ENCODE peak calls at places on chromosome 17, in six cellular contexts. One of them, this sample, is unnamed.

GRCh38 chr17:50944902-50945720 is 79.0 kb upstream of the TOB1 start:
- DNase-seq in MM.1S: no peak
- DNase-seq in cardiac fibroblast: no peak
- DNase-seq in cardiac muscle cell: no peak
- DNase-seq in heart right ventricle: no peak
- DNase-seq in astrocyte of the spinal cord: no peak
- DNase-seq in this sample: no peak

GRCh38 chr17:15083225-15083624 is 181.9 kb downstream of the PMP22 start:
- DNase-seq in cardiac muscle cell: no peak
- DNase-seq in MM.1S: no peak
- DNase-seq in heart right ventricle: no peak
- DNase-seq in cardiac fibroblast: no peak
- DNase-seq in astrocyte of the spinal cord: no peak
- DNase-seq in this sample: no peak

GRCh38 chr17:71472809-71473789 is 647.7 kb upstream of the SOX9 start:
- DNase-seq in heart right ventricle: peak
- DNase-seq in MM.1S: peak
- DNase-seq in astrocyte of the spinal cord: peak
- DNase-seq in cardiac fibroblast: peak
- DNase-seq in cardiac muscle cell: peak
- DNase-seq in this sample: peak

GRCh38 chr17:57948555-57949420 is 6.4 kb downstream of the CUEDC1 start:
- DNase-seq in astrocyte of the spinal cord: peak
- DNase-seq in MM.1S: peak
- DNase-seq in cardiac fibroblast: peak
- DNase-seq in cardiac muscle cell: peak
- DNase-seq in heart right ventricle: no peak
- DNase-seq in this sample: peak

GRCh38 chr17:79698086-79698690 is 32.6 kb upstream of the ENPP7 start:
- DNase-seq in cardiac muscle cell: no peak
- DNase-seq in astrocyte of the spinal cord: no peak
- DNase-seq in heart right ventricle: no peak
- DNase-seq in MM.1S: no peak
- DNase-seq in cardiac fibroblast: no peak
- DNase-seq in this sample: no peak

GRCh38 chr17:72370819-72371218 is 250.0 kb downstream of the SOX9 start:
- DNase-seq in cardiac fibroblast: peak
- DNase-seq in MM.1S: no peak
- DNase-seq in cardiac muscle cell: peak
- DNase-seq in heart right ventricle: no peak
- DNase-seq in astrocyte of the spinal cord: peak
- DNase-seq in this sample: peak

GRCh38 chr17:63700528-63701441 is 860 bp upstream of the LIMD2 start:
- DNase-seq in cardiac muscle cell: peak
- DNase-seq in cardiac fibroblast: peak
- DNase-seq in heart right ventricle: peak
- DNase-seq in astrocyte of the spinal cord: peak
- DNase-seq in MM.1S: no peak
- DNase-seq in this sample: peak

GRCh38 chr17:48459070-48459469 is 29.1 kb upstream of the SKAP1 start:
- DNase-seq in astrocyte of the spinal cord: no peak
- DNase-seq in cardiac fibroblast: no peak
- DNase-seq in MM.1S: peak
- DNase-seq in heart right ventricle: no peak
- DNase-seq in cardiac muscle cell: no peak
- DNase-seq in this sample: no peak

GRCh38 chr17:57544381-57544780 is 200.7 kb downstream of the CCDC182 start:
- DNase-seq in cardiac fibroblast: no peak
- DNase-seq in MM.1S: no peak
- DNase-seq in heart right ventricle: no peak
- DNase-seq in astrocyte of the spinal cord: no peak
- DNase-seq in cardiac muscle cell: no peak
- DNase-seq in this sample: no peak

GRCh38 chr17:34434065-34434464 is 71.0 kb upstream of the CCL1 start:
- DNase-seq in cardiac muscle cell: no peak
- DNase-seq in MM.1S: peak
- DNase-seq in heart right ventricle: no peak
- DNase-seq in astrocyte of the spinal cord: no peak
- DNase-seq in cardiac fibroblast: no peak
- DNase-seq in this sample: no peak

GRCh38 chr17:19017804-19018599 is 13.4 kb upstream of the FAM83G start:
- DNase-seq in heart right ventricle: no peak
- DNase-seq in MM.1S: no peak
- DNase-seq in astrocyte of the spinal cord: no peak
- DNase-seq in cardiac muscle cell: no peak
- DNase-seq in cardiac fibroblast: no peak
- DNase-seq in this sample: no peak

GRCh38 chr17:19017401-19017800 is 12.8 kb upstream of the FAM83G start:
- DNase-seq in MM.1S: no peak
- DNase-seq in cardiac fibroblast: no peak
- DNase-seq in cardiac muscle cell: no peak
- DNase-seq in astrocyte of the spinal cord: no peak
- DNase-seq in heart right ventricle: no peak
- DNase-seq in this sample: no peak

GRCh38 chr17:19020016-19020415 is 15.5 kb upstream of the FAM83G start:
- DNase-seq in heart right ventricle: no peak
- DNase-seq in MM.1S: no peak
- DNase-seq in cardiac fibroblast: no peak
- DNase-seq in astrocyte of the spinal cord: no peak
- DNase-seq in cardiac muscle cell: no peak
- DNase-seq in this sample: no peak

GRCh38 chr17:19018600-19018950 is 14.0 kb upstream of the FAM83G start:
- DNase-seq in MM.1S: no peak
- DNase-seq in heart right ventricle: no peak
- DNase-seq in astrocyte of the spinal cord: no peak
- DNase-seq in cardiac muscle cell: no peak
- DNase-seq in cardiac fibroblast: no peak
- DNase-seq in this sample: no peak

DNA sequence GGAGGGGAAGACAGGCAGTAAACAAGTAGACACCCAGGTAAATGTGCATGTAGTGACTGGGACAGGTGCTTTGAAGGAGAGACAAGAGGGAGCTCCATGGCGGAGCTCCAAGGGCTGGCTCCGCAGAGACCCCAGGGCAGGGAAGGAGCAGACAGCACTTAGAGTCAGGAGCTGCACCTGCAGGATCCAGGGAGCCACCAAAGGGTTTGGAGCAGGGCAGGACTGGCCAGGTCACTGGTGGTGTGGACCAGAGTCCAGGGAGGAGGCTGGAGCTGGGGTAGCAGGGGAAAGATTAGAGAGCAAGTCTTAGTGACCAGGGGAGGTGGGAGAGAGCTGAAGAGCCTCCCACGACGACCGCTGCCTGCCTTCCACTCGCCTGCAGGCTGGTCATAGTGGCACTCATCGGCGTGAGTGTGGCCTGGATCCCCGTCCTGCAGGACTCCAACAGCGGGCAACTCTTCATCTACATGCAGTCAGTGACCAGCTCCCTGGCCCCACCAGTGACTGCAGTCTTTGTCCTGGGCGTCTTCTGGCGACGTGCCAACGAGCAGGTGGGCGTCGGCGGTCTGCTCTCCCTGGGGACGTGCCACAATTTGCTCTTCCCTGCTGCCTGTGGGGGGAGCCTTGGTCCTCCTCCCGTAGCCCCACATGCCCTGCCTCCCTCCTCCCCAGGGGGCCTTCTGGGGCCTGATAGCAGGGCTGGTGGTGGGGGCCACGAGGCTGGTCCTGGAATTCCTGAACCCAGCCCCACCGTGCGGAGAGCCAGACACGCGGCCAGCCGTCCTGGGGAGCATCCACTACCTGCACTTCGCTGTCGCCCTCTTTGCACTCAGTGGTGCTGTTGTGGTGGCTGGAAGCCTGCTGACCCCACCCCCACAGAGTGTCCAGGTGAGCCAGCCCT is 14.7 kb upstream of the FAM83G start:
- DNase-seq in MM.1S: no peak
- DNase-seq in astrocyte of the spinal cord: no peak
- DNase-seq in heart right ventricle: no peak
- DNase-seq in cardiac muscle cell: no peak
- DNase-seq in cardiac fibroblast: no peak
- DNase-seq in this sample: no peak
- TF ChIP-seq CTCF in MM.1S: no peak
- TF ChIP-seq CTCF in astrocyte of the spinal cord: no peak
- TF ChIP-seq CTCF in heart right ventricle: no peak
- TF ChIP-seq CTCF in cardiac muscle cell: no peak
- TF ChIP-seq CTCF in cardiac fibroblast: no peak
- TF ChIP-seq CTCF in this sample: no peak

DNA sequence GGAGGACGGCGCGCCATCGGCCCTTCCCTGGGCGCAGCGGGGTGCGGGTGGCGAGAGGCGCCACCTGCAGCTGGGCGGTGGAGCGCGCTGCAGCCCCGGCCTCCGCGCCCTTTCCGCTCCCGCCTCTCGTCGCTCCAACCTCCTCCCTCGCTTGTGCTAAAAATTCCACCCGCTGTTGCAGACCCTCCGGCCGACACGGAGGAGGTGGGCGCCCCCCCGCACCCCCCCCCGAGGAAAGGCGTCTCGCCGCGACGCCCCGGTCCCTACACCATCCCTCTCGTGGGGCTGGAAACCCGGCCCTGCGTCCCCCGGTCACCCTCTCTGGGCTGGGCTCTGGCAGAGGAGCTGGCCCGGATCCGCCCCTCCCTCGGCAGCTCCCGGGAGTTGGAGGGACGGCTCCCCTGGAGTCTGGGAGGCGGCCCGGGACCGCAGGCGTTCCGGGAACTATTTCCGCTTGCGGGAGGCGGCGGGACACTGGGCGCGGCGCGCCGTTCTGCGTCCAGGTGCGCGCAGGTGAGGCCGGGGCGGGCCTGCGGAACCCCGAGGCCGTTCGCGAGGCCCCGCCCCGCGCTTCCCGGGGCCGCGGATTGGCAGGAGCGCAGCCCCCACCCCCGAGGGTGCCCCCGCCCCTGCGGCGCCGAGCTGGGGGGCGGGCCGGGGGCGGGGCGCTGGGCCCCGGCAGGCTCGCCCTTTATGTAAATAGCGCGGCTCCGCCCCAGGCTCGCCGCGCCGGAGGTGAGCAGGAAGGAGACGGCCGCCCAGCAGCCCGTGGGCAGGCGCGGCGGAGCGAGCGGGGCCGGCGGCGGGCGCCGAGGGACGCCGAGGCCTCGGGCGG is at the start of gene LLGL2:
- DNase-seq in heart right ventricle: no peak
- DNase-seq in MM.1S: peak
- DNase-seq in astrocyte of the spinal cord: no peak
- DNase-seq in cardiac fibroblast: peak
- DNase-seq in cardiac muscle cell: peak
- DNase-seq in this sample: no peak
- TF ChIP-seq CTCF in heart right ventricle: peak
- TF ChIP-seq CTCF in MM.1S: peak
- TF ChIP-seq CTCF in astrocyte of the spinal cord: peak
- TF ChIP-seq CTCF in cardiac fibroblast: no peak
- TF ChIP-seq CTCF in cardiac muscle cell: peak
- TF ChIP-seq CTCF in this sample: peak

GRCh38 chr17:76706817-76707216 is 3.9 kb downstream of the MXRA7 start:
- DNase-seq in cardiac fibroblast: no peak
- DNase-seq in MM.1S: no peak
- DNase-seq in cardiac muscle cell: no peak
- DNase-seq in heart right ventricle: no peak
- DNase-seq in astrocyte of the spinal cord: no peak
- DNase-seq in this sample: no peak

GRCh38 chr17:76710863-76711611 is at the start of gene MXRA7:
- DNase-seq in cardiac muscle cell: peak
- DNase-seq in MM.1S: peak
- DNase-seq in heart right ventricle: peak
- DNase-seq in cardiac fibroblast: peak
- DNase-seq in astrocyte of the spinal cord: peak
- DNase-seq in this sample: no peak

GRCh38 chr17:76704799-76705198 is 6.0 kb downstream of the MXRA7 start:
- DNase-seq in MM.1S: no peak
- DNase-seq in heart right ventricle: no peak
- DNase-seq in astrocyte of the spinal cord: no peak
- DNase-seq in cardiac muscle cell: no peak
- DNase-seq in cardiac fibroblast: no peak
- DNase-seq in this sample: no peak

GRCh38 chr17:76709077-76709950 is 1.5 kb downstream of the MXRA7 start:
- DNase-seq in astrocyte of the spinal cord: peak
- DNase-seq in MM.1S: no peak
- DNase-seq in cardiac fibroblast: peak
- DNase-seq in cardiac muscle cell: peak
- DNase-seq in heart right ventricle: peak
- DNase-seq in this sample: peak

DNA sequence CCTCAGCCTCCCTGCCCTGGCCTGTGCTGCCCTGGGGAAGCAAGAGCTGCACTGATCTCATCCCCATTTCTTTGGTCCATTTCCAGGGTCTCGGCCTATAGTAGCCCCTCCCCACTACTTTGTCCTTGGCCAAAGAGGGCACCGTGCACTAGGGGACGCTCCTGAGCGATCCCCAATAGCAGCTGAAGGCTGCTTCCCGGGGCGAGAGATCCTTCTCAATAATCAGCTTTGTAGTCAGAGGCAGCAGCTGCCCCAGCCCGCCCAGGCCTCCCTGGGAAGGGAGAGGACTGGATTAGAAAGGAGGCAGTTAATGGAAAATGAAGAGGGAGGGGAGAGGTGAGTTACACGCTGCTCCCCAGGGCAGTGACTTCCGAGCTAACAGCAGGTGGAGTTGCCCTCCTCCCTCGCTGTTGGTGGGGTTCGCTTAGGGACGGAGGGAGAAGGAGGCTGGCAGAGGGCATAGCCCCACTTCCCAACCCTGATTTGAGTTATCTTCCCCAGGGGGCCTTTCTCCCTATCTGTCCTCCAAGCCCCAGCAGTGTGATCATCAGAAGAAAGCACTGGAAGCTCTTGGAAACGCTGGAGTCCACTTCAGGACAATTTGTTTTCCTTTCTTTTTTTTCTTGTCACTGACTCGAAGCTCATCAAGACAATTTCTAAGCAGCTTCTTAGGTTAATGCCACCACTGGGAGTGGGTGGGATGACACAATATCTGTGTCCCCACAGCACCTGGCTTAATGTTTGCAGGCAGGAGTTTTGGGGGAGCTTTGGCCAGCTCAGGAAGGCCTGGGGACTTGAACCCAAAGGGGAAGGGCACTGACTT is 2.6 kb downstream of the MXRA7 start:
- DNase-seq in MM.1S: no peak
- DNase-seq in astrocyte of the spinal cord: peak
- DNase-seq in cardiac muscle cell: peak
- DNase-seq in cardiac fibroblast: peak
- DNase-seq in heart right ventricle: no peak
- DNase-seq in this sample: no peak
- TF ChIP-seq CTCF in MM.1S: peak
- TF ChIP-seq CTCF in astrocyte of the spinal cord: peak
- TF ChIP-seq CTCF in cardiac muscle cell: peak
- TF ChIP-seq CTCF in cardiac fibroblast: peak
- TF ChIP-seq CTCF in heart right ventricle: peak
- TF ChIP-seq CTCF in this sample: peak

GRCh38 chr17:38544839-38545209 is 60.9 kb downstream of the SRCIN1 start:
- DNase-seq in MM.1S: no peak
- DNase-seq in cardiac muscle cell: no peak
- DNase-seq in astrocyte of the spinal cord: no peak
- DNase-seq in cardiac fibroblast: no peak
- DNase-seq in heart right ventricle: no peak
- DNase-seq in this sample: no peak

GRCh38 chr17:38544175-38544838 is 61.4 kb downstream of the SRCIN1 start:
- DNase-seq in cardiac muscle cell: no peak
- DNase-seq in heart right ventricle: no peak
- DNase-seq in MM.1S: no peak
- DNase-seq in astrocyte of the spinal cord: no peak
- DNase-seq in cardiac fibroblast: no peak
- DNase-seq in this sample: no peak

GRCh38 chr17:38545531-38546225 is 60.1 kb downstream of the SRCIN1 start:
- DNase-seq in heart right ventricle: no peak
- DNase-seq in astrocyte of the spinal cord: no peak
- DNase-seq in cardiac muscle cell: no peak
- DNase-seq in cardiac fibroblast: no peak
- DNase-seq in MM.1S: no peak
- DNase-seq in this sample: no peak

GRCh38 chr17:38547439-38547838 is 58.3 kb downstream of the SRCIN1 start:
- DNase-seq in heart right ventricle: no peak
- DNase-seq in MM.1S: no peak
- DNase-seq in cardiac muscle cell: no peak
- DNase-seq in cardiac fibroblast: no peak
- DNase-seq in astrocyte of the spinal cord: no peak
- DNase-seq in this sample: no peak

GRCh38 chr17:38546396-38546795 is 59.4 kb downstream of the SRCIN1 start:
- DNase-seq in cardiac fibroblast: no peak
- DNase-seq in heart right ventricle: no peak
- DNase-seq in MM.1S: no peak
- DNase-seq in astrocyte of the spinal cord: no peak
- DNase-seq in cardiac muscle cell: no peak
- DNase-seq in this sample: no peak
- TF ChIP-seq CTCF in cardiac fibroblast: no peak
- TF ChIP-seq CTCF in heart right ventricle: no peak
- TF ChIP-seq CTCF in MM.1S: no peak
- TF ChIP-seq CTCF in astrocyte of the spinal cord: no peak
- TF ChIP-seq CTCF in cardiac muscle cell: no peak
- TF ChIP-seq CTCF in this sample: no peak

This sample was measured in brain microvascular endothelial cell.